ENCODE peak calls at places on chromosome X, in seven cellular contexts. J is HT1080; U is NCI-H1105; N is HS-27A; T is naive thymus-derived CD4-positive, alpha-beta T cell; F is activated CD4-positive, alpha-beta T cell treated with anti-CD3 and anti-CD28 coated beads, Interleukin-2, amount 50 U/mL, for 1 hour; D is T-helper 17 cell. W is an unnamed sample.

GRCh38 chrX:12843668-12844279 is 23.1 kb upstream of the TLR7 start:
- DNase-seq in J (no peak), U (no peak), N (no peak), T (no peak), F (no peak), D (no peak), W (no peak)

GRCh38 chrX:44748014-44748413 is 95.8 kb upstream of the DUSP21 start:
- DNase-seq in J (peak; percentile 17), U (no peak), N (no peak), T (no peak), F (no peak), D (no peak), W (no peak)

GRCh38 chrX:23844502-23845138 is 61.6 kb downstream of the SAT1 start:
- DNase-seq in J (no peak), U (no peak), N (no peak), T (no peak), F (no peak), D (no peak), W (no peak)

GRCh38 chrX:115467961-115468360 is 93.0 kb upstream of the PLS3 start:
- DNase-seq in J (no peak), U (no peak), N (no peak), T (no peak), F (no peak), D (no peak), W (no peak)

GRCh38 chrX:49838374-49838773 is 9.3 kb downstream of the PAGE4 start:
- DNase-seq in J (peak; percentile 5), U (peak; percentile 8), N (peak; percentile 2), T (no peak), F (no peak), D (no peak), W (no peak)

GRCh38 chrX:13468096-13468495 is 101.3 kb upstream of the EGFL6 start:
- DNase-seq in J (no peak), U (no peak), N (no peak), T (no peak), F (no peak), D (no peak), W (no peak)

GRCh38 chrX:134431894-134432293 is 28.1 kb upstream of the HPRT1 start:
- DNase-seq in J (peak; percentile 86), U (no peak), N (no peak), T (no peak), F (no peak), D (no peak), W (no peak)

GRCh38 chrX:24371391-24371972 is 11.0 kb downstream of the SUPT20HL1 start:
- DNase-seq in J (peak; percentile 26), U (peak; percentile 55), N (peak; percentile 2), T (peak; percentile 54), F (peak; percentile 47), D (peak; percentile 26), W (peak; percentile 44)

GRCh38 chrX:117969782-117970181 is 146.8 kb downstream of the KLHL13 start:
- DNase-seq in J (no peak), U (no peak), N (no peak), T (no peak), F (no peak), D (no peak), W (no peak)

GRCh38 chrX:6223516-6223915 is 5.2 kb downstream of the NLGN4X start:
- DNase-seq in J (no peak), U (no peak), N (no peak), T (no peak), F (no peak), D (no peak), W (no peak)

GRCh38 chrX:110321670-110322069 is 3.8 kb upstream of the AMMECR1 start:
- DNase-seq in J (no peak), U (no peak), N (no peak), T (no peak), F (no peak), D (no peak), W (no peak)

GRCh38 chrX:13483773-13484172 is 85.6 kb upstream of the EGFL6 start:
- DNase-seq in J (no peak), U (no peak), N (no peak), T (no peak), F (no peak), D (no peak), W (no peak)

GRCh38 chrX:13669246-13669689 is 16.3 kb downstream of the TCEANC start:
- DNase-seq in J (peak; percentile 91), U (no peak), N (peak; percentile 38), T (no peak), F (peak; percentile 45), D (peak; percentile 39), W (no peak)

GRCh38 chrX:41889317-41890025 is 33.9 kb downstream of the CASK start:
- DNase-seq in J (peak; percentile 35), U (no peak), N (peak; percentile 1), T (no peak), F (no peak), D (no peak), W (no peak)

GRCh38 chrX:119692241-119693031 is 532 bp downstream of the SEPTIN6 start:
- DNase-seq in J (peak; percentile 18), U (no peak), N (no peak), T (peak; percentile 79), F (peak; percentile 66), D (peak; percentile 55), W (peak; percentile 39)